ENCODE peak calls at places on chromosomes 2 and 18, in eight cellular contexts. S, Z, K, F, V, N, X and E are unnamed samples.

GRCh38 chr2:127826047-127826446 is 15.1 kb upstream of the WDR33 start:
- DNase-seq in S (no peak), Z (no peak), K (no peak), F (no peak), V (no peak), N (no peak), X (peak; percentile 50), E (no peak)

GRCh38 chr2:241064008-241064801 is 37.9 kb downstream of the MTERF4 start:
- DNase-seq in S (peak; percentile 8), Z (no peak), K (peak; percentile 21), F (no peak), V (no peak), N (no peak), X (no peak), E (no peak)

GRCh38 chr18:28087173-28087563 is 89.8 kb downstream of the CDH2 start:
- DNase-seq in S (no peak), Z (no peak), K (no peak), F (no peak), V (peak; percentile 78), N (no peak), X (no peak), E (no peak)

GRCh38 chr2:203476881-203477280 is 58.2 kb downstream of the RAPH1 start:
- DNase-seq in S (no peak), Z (no peak), K (no peak), F (no peak), V (no peak), N (no peak), X (no peak), E (no peak)

GRCh38 chr2:134402385-134402784 is 148.5 kb downstream of the MGAT5 start:
- DNase-seq in S (no peak), Z (peak; percentile 30), K (no peak), F (no peak), V (peak; percentile 73), N (no peak), X (peak; percentile 64), E (no peak)

GRCh38 chr2:236608710-236609109 is 39.1 kb downstream of the ACKR3 start:
- DNase-seq in S (no peak), Z (no peak), K (no peak), F (no peak), V (no peak), N (no peak), X (no peak), E (no peak)

GRCh38 chr18:70659026-70659726 is 370.3 kb downstream of the SOCS6 start:
- DNase-seq in S (no peak), Z (no peak), K (no peak), F (no peak), V (no peak), N (no peak), X (peak; percentile 7), E (peak; percentile 28)

GRCh38 chr2:97740590-97741182 is 27.3 kb downstream of the ZAP70 start:
- DNase-seq in S (no peak), Z (no peak), K (peak; percentile 80), F (no peak), V (peak; percentile 62), N (no peak), X (peak; percentile 14), E (peak; percentile 31)

GRCh38 chr2:199261221-199261620 is 196.5 kb downstream of the SATB2 start:
- DNase-seq in S (no peak), Z (no peak), K (no peak), F (no peak), V (no peak), N (no peak), X (peak; percentile 47), E (no peak)

GRCh38 chr2:201642086-201642578 is 1.2 kb downstream of the TMEM237 start:
- DNase-seq in S (no peak), Z (no peak), K (no peak), F (no peak), V (no peak), N (no peak), X (no peak), E (no peak)

GRCh38 chr18:63970803-63971191 is 916 bp downstream of the SERPINB8 start:
- DNase-seq in S (peak; percentile 23), Z (peak; percentile 36), K (no peak), F (no peak), V (peak; percentile 60), N (peak; percentile 49), X (peak; percentile 21), E (peak; percentile 52)

GRCh38 chr2:209734805-209735204 is 36.8 kb upstream of the UNC80 start:
- DNase-seq in S (no peak), Z (no peak), K (no peak), F (no peak), V (no peak), N (no peak), X (no peak), E (no peak)

GRCh38 chr2:36469267-36469561 is 113.6 kb downstream of the CRIM1 start:
- DNase-seq in S (no peak), Z (no peak), K (no peak), F (no peak), V (no peak), N (no peak), X (no peak), E (no peak)

GRCh38 chr18:31740180-31740579 is 20.5 kb downstream of the SLC25A52 start:
- DNase-seq in S (no peak), Z (no peak), K (no peak), F (no peak), V (no peak), N (no peak), X (no peak), E (no peak)
- H3K4me1 ChIP-seq in S (no peaks in the 10 kb centered on the region), Z (no peaks in the 10 kb centered on the region), K (no peaks in the 10 kb centered on the region), F (no peaks in the 10 kb centered on the region), V (peaks cover 8% of the 10 kb centered on the region), N (no peaks in the 10 kb centered on the region), X (no peaks in the 10 kb centered on the region), E (no peaks in the 10 kb centered on the region)

DNA sequence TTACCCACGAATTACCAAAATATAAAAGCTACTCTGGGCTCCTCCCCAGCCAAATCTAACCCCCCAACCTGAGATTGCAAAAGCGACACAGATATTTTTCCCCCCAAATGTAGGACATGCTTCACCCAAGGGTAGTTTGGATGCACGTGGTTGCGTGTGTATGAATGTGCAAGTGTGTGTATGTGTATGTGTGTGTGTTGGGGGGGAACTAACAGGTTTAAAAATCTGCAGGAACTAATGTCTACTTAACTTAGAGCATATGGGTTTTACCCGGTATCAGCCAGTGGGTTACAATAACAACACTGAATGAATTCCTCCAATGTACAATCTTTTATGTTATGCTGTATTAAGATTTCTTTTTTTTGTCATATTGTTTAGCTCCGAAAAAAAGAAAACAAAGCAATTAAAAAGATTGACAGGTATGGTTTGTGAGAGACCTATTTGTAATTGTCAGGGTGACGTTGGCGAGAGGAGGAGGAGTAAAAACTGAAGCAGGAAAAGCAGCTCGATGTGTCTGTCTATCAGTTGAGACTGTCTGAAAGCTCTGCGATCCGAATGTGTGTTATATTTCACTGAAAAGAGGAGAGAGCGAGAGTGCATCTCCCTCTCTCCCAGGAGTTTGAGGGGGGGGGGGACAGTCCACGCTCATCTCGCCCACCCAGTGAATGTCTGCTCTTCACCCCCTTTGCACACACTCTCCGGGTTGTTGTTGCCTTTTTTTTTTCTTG is at the start of gene TSHZ1:
- DNase-seq in S (no peak), Z (peak; percentile 46), K (peak; percentile 51), F (no peak), V (no peak), N (peak; percentile 72), X (peak; percentile 88), E (peak; percentile 58)
- TF ChIP-seq POLR2A in S (peak; percentile 84), Z (peak; percentile 88), K (no peak), F (peak; percentile 89), V (peak; percentile 91), N (peak; percentile 72), X (peak; percentile 57), E (peak; percentile 81)

DNA sequence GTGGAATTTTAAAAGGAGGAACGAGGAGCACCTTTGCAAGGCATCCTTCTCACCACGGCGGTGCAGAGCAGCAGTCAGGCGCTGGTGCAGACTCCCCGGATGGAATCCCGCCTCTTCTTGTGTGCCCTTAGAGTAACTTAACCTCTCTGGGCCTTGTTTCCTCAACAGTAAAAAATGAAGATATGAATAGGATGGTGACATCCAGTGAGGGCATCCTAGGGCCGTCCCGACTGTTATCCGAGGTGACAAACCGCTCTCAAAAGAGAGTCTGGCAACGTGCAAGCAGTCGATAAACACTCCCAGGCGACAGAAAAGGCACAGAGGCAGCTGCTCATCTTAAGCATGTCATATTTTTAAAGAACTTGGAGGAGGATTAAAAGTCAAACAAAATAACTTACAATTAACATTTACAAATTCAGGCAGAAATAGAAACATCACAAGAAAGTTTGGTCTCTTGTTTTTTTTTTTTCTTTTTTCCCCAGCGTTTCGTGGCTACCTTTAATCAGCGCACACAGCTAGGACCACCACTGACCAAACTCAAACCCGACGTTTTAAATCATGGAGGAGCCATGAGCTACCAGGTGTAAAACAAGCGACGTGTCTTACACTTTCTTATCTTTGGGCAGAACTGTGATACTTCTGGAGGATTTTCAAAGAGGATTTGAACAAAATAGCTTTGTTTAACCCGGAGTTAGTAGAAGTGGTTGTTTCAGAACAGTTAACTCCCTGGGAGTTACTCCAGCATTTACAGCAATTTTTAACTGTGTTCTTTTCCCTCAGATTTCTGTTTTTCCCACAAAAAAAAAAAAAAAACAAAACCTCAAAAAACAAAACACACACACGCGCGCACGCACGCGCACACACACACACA is 2.1 kb downstream of the MBP start:
- DNase-seq in S (no peak), Z (no peak), K (no peak), F (no peak), V (no peak), N (no peak), X (no peak), E (no peak)
- H3K4me1 ChIP-seq in S (peaks cover 37% of the 10 kb centered on the region), Z (no peaks in the 10 kb centered on the region), K (peaks cover 48% of the 10 kb centered on the region), F (peaks cover 64% of the 10 kb centered on the region), V (peaks cover 10% of the 10 kb centered on the region), N (peaks cover 2% of the 10 kb centered on the region), X (peaks cover 13% of the 10 kb centered on the region), E (peaks cover 44% of the 10 kb centered on the region)

GRCh38 chr2:218812096-218812815 is 19.3 kb downstream of the PRKAG3 start:
- DNase-seq in S (no peak), Z (no peak), K (no peak), F (no peak), V (no peak), N (no peak), X (no peak), E (no peak)
- TF ChIP-seq POLR2A in S (no peak), Z (no peak), K (no peak), F (no peak), V (no peak), N (no peak), X (no peak), E (no peak)

DNA sequence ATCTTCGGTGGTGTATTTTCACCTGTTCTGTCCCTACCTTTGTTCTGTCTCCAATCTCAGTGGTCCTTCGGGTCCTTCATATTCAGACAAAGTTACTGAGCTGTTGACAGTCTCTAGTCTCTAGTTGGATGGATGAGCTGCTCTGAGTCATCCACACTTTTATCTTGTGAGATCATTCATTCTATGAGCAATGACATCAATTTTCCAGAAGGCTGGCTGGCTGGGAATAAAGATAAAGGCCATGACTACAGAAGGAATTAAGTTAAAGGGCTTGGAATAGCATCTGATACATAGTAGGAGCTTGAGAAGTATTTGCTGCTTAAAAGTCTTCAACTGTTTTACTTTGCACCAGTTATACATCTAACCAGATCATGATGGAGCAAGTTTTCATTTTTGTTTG is 43.1 kb upstream of the SLC39A10 start:
- DNase-seq in S (no peak), Z (no peak), K (peak; percentile 47), F (no peak), V (no peak), N (no peak), X (peak; percentile 95), E (no peak)
- H3K4me1 ChIP-seq in S (no peaks in the 10 kb centered on the region), Z (no peaks in the 10 kb centered on the region), K (peaks cover 48% of the 10 kb centered on the region), F (peaks cover 11% of the 10 kb centered on the region), V (no peaks in the 10 kb centered on the region), N (peaks cover 3% of the 10 kb centered on the region), X (peaks cover 11% of the 10 kb centered on the region), E (no peaks in the 10 kb centered on the region)